ENCODE peak calls at places on chromosomes 2 and 18, in six cellular contexts. M, R, E, S, G and L are unnamed samples.

GRCh38 chr2:9179572-9180201 is 26.9 kb upstream of the ASAP2 start:
- DNase-seq in M (no peak), E (no peak), G (peak; percentile 98), R (peak; percentile 95), S (peak; percentile 55), L (peak; percentile 94)

GRCh38 chr18:31489311-31489710 is 8.7 kb upstream of the DSG2 start:
- DNase-seq in G (peak; percentile 8), M (no peak), R (peak; percentile 61), S (no peak), E (no peak), L (peak; percentile 52)

GRCh38 chr18:44818668-44819403 is 138.1 kb downstream of the SETBP1 start:
- DNase-seq in E (no peak), R (no peak), S (no peak), G (no peak), M (no peak), L (no peak)

GRCh38 chr2:44348385-44348784 is 12.9 kb downstream of the PREPL start:
- DNase-seq in E (no peak), M (no peak), G (peak; percentile 79), S (no peak), R (peak; percentile 88), L (no peak)

GRCh38 chr2:62071126-62071598 is 124.8 kb upstream of the B3GNT2 start:
- DNase-seq in S (no peak), R (peak; percentile 21), E (no peak), G (peak; percentile 38), M (no peak), L (no peak)

GRCh38 chr2:206477296-206477695 is 34.0 kb downstream of the ADAM23 start:
- DNase-seq in E (no peak), R (peak; percentile 32), M (no peak), G (peak; percentile 48), S (no peak), L (no peak)

GRCh38 chr2:215136669-215137328 is 1.6 kb downstream of the ABCA12 start:
- DNase-seq in E (peak; percentile 72), M (no peak), G (peak; percentile 61), S (no peak), R (peak; percentile 71), L (peak; percentile 65)

GRCh38 chr2:177573120-177573519 is 180.5 kb downstream of the AGPS start:
- DNase-seq in E (no peak), R (peak; percentile 64), S (no peak), G (peak; percentile 56), M (no peak), L (peak; percentile 9)

GRCh38 chr2:129908721-129909373 is 70.6 kb upstream of the RAB6C start:
- DNase-seq in M (no peak), G (no peak), S (peak; percentile 11), R (no peak), E (no peak), L (no peak)

GRCh38 chr2:100182494-100183355 is 40.3 kb upstream of the AFF3 start:
- DNase-seq in G (peak; percentile 38), S (no peak), E (no peak), R (no peak), M (no peak), L (no peak)

GRCh38 chr2:151363709-151364108 is 6.3 kb downstream of the TNFAIP6 start:
- DNase-seq in M (no peak), G (peak; percentile 80), E (peak; percentile 45), R (no peak), S (no peak), L (peak; percentile 17)

GRCh38 chr2:74516070-74516633 is 1.9 kb downstream of the TLX2 start:
- DNase-seq in M (no peak), S (peak; percentile 62), E (no peak), R (no peak), G (peak; percentile 44), L (no peak)

GRCh38 chr2:164605295-164605694 is 16.0 kb downstream of the GRB14 start:
- DNase-seq in E (no peak), G (peak; percentile 14), R (no peak), S (no peak), M (no peak), L (no peak)

GRCh38 chr2:164595031-164595430 is 26.3 kb downstream of the GRB14 start:
- DNase-seq in E (no peak), M (no peak), R (no peak), G (no peak), S (no peak), L (no peak)

GRCh38 chr2:164597988-164598387 is 23.3 kb downstream of the GRB14 start:
- DNase-seq in E (no peak), M (no peak), S (no peak), R (no peak), G (no peak), L (no peak)

GRCh38 chr2:164600763-164601162 is 20.5 kb downstream of the GRB14 start:
- DNase-seq in M (no peak), S (no peak), R (peak; percentile 47), G (no peak), E (no peak), L (no peak)

GRCh38 chr2:164599954-164600589 is 21.2 kb downstream of the GRB14 start:
- DNase-seq in R (peak; percentile 72), S (peak; percentile 30), G (peak; percentile 77), E (no peak), M (no peak), L (peak; percentile 81)
- TF ChIP-seq CTCF in R (peak; percentile 92), S (peak; percentile 68), G (peak; percentile 94), E (peak; percentile 89), M (peak; percentile 44), L (peak; percentile 83)

GRCh38 chr2:128054104-128054503 is 26.2 kb upstream of the SAP130 start:
- DNase-seq in R (no peak), E (no peak), G (no peak), M (no peak), S (no peak), L (no peak)
- TF ChIP-seq CTCF in R (no peak), E (no peak), G (no peak), M (no peak), S (no peak), L (no peak)

DNA sequence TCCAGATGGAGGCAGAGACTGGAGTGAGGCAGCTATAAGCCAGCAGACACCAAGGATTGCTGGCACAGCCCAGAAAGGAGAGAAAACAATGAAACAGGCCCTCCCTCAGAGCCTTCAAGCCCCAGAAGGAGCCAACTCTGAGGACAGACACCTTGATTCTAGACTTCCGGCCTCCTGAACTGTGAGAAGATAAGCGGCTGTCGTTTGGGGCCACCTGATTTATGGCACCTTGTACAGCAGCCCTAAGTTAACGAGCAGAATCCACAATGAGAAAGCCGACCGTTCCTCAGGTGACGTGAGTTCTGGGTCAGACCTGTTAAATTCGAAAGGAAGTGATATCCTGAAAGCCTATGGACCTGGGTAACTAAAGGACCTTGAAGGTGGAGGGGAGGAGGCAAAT is 7.3 kb upstream of the CNDP2 start:
- DNase-seq in R (no peak), S (no peak), M (no peak), G (no peak), E (no peak), L (no peak)
- TF ChIP-seq CTCF in R (no peak), S (no peak), M (no peak), G (no peak), E (no peak), L (no peak)

DNA sequence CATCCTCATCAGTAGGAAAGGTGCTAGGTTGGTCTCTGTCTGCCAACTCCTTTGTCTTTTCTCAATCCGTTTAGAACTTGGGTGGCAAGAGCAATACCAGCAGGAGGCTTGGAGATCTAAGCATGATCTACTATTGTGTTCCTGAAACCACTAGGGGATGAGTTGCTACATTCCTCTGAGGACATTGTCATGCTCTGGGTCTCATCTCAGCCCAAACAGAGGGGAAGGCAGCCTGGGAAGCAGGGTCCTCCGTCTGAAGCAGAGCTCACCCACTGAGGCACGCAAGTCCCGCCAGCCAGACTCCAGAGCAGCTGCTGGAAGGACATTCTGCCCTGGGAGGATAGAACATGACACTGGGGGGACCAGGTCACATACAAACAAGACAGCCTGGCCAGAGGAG is 162.9 kb downstream of the MTCL1 start:
- DNase-seq in G (no peak), S (no peak), M (no peak), R (no peak), E (no peak), L (no peak)
- TF ChIP-seq CTCF in G (no peak), S (no peak), M (no peak), R (no peak), E (no peak), L (no peak)

GRCh38 chr2:182628901-182629300 is 87.2 kb upstream of the DNAJC10 start:
- DNase-seq in M (no peak), G (no peak), S (no peak), E (no peak), R (no peak), L (no peak)
- TF ChIP-seq CTCF in M (no peak), G (no peak), S (no peak), E (no peak), R (no peak), L (no peak)

GRCh38 chr2:161839931-161840330 is 215.7 kb downstream of the SLC4A10 start:
- DNase-seq in G (no peak), S (no peak), R (no peak), E (no peak), M (no peak), L (no peak)
- TF ChIP-seq CTCF in G (no peak), S (no peak), R (no peak), E (no peak), M (no peak), L (no peak)

GRCh38 chr2:112481528-112482228 is at the start of gene TTL:
- DNase-seq in G (peak; percentile 54), S (peak; percentile 78), M (peak; percentile 60), E (no peak), R (peak; percentile 63), L (peak; percentile 73)

GRCh38 chr2:112481050-112481527 is 867 bp upstream of the TTL start:
- DNase-seq in E (peak; percentile 26), M (peak; percentile 72), G (peak; percentile 74), R (peak; percentile 82), S (peak; percentile 84), L (peak; percentile 87)

GRCh38 chr2:112482309-112483046 is 522 bp downstream of the TTL start:
- DNase-seq in S (no peak), E (no peak), R (peak; percentile 62), M (no peak), G (peak; percentile 32), L (peak; percentile 47)

GRCh38 chr2:112483047-112483473 is 1.1 kb downstream of the TTL start:
- DNase-seq in M (no peak), E (no peak), R (peak; percentile 75), G (peak; percentile 80), S (no peak), L (peak; percentile 50)

GRCh38 chr2:112480540-112481049 is 1.4 kb upstream of the TTL start:
- DNase-seq in S (no peak), R (no peak), E (no peak), M (no peak), G (no peak), L (no peak)
- TF ChIP-seq CTCF in S (no peak), R (no peak), E (peak; percentile 28), M (no peak), G (no peak), L (no peak)